ENCODE peak calls at places on chromosomes 3 and 15, in four cellular contexts. One of them, this sample, is unnamed.

GRCh38 chr15:24899367-24899766 is 55.4 kb upstream of the SNRPN start:
- DNase-seq in GM18507: no peak
- DNase-seq in NCI-H2081: no peak
- DNase-seq in adrenal gland: no peak
- DNase-seq in this sample: no peak

GRCh38 chr3:99895706-99896441 is 78.2 kb downstream of the CMSS1 start:
- DNase-seq in GM18507: no peak
- DNase-seq in NCI-H2081: peak
- DNase-seq in adrenal gland: no peak
- DNase-seq in this sample: no peak

GRCh38 chr3:153640689-153641308 is 478.8 kb downstream of the RAP2B start:
- DNase-seq in GM18507: no peak
- DNase-seq in NCI-H2081: no peak
- DNase-seq in adrenal gland: no peak
- DNase-seq in this sample: no peak

GRCh38 chr3:77513541-77513940 is 473.6 kb downstream of the ROBO2 start:
- DNase-seq in GM18507: no peak
- DNase-seq in NCI-H2081: peak
- DNase-seq in adrenal gland: no peak
- DNase-seq in this sample: no peak

GRCh38 chr3:16147226-16147625 is 27.3 kb upstream of the GALNT15 start:
- DNase-seq in GM18507: no peak
- DNase-seq in NCI-H2081: no peak
- DNase-seq in adrenal gland: no peak
- DNase-seq in this sample: no peak

GRCh38 chr3:169953462-169954141 is 13.0 kb upstream of the SEC62 start:
- DNase-seq in GM18507: no peak
- DNase-seq in NCI-H2081: no peak
- DNase-seq in adrenal gland: no peak
- DNase-seq in this sample: no peak

GRCh38 chr15:39255760-39256159 is 325.1 kb upstream of the THBS1 start:
- DNase-seq in GM18507: no peak
- DNase-seq in NCI-H2081: no peak
- DNase-seq in adrenal gland: no peak
- DNase-seq in this sample: no peak

GRCh38 chr15:55917881-55918296 is 75.5 kb downstream of the NEDD4 start:
- DNase-seq in GM18507: no peak
- DNase-seq in NCI-H2081: peak
- DNase-seq in adrenal gland: peak
- DNase-seq in this sample: peak

GRCh38 chr3:62558549-62559112 is 185.3 kb upstream of the FEZF2 start:
- DNase-seq in GM18507: peak
- DNase-seq in NCI-H2081: peak
- DNase-seq in adrenal gland: no peak
- DNase-seq in this sample: peak

GRCh38 chr15:43408789-43409188 is 37.9 kb downstream of the TUBGCP4 start:
- DNase-seq in GM18507: no peak
- DNase-seq in NCI-H2081: peak
- DNase-seq in adrenal gland: no peak
- DNase-seq in this sample: no peak

GRCh38 chr15:64740361-64741170 is 34.8 kb downstream of the RBPMS2 start:
- DNase-seq in GM18507: no peak
- DNase-seq in NCI-H2081: no peak
- DNase-seq in adrenal gland: no peak
- DNase-seq in this sample: peak

GRCh38 chr15:92627014-92627413 is 28.6 kb downstream of the FAM174B start:
- DNase-seq in GM18507: no peak
- DNase-seq in NCI-H2081: no peak
- DNase-seq in adrenal gland: no peak
- DNase-seq in this sample: no peak

GRCh38 chr15:37907136-37907535 is 27.3 kb upstream of the TMCO5A start:
- DNase-seq in GM18507: no peak
- DNase-seq in NCI-H2081: peak
- DNase-seq in adrenal gland: no peak
- DNase-seq in this sample: no peak

GRCh38 chr15:82021021-82021420 is 24.8 kb downstream of the MEX3B start:
- DNase-seq in GM18507: no peak
- DNase-seq in NCI-H2081: no peak
- DNase-seq in adrenal gland: no peak
- DNase-seq in this sample: no peak

GRCh38 chr3:7508821-7509220 is 647.9 kb downstream of the GRM7 start:
- DNase-seq in GM18507: no peak
- DNase-seq in NCI-H2081: no peak
- DNase-seq in adrenal gland: no peak
- DNase-seq in this sample: no peak

GRCh38 chr3:122415104-122415744 is 638 bp downstream of the WDR5B start:
- DNase-seq in GM18507: peak
- DNase-seq in NCI-H2081: no peak
- DNase-seq in adrenal gland: peak
- DNase-seq in this sample: peak

GRCh38 chr3:128488995-128489859 is 3.8 kb downstream of the GATA2 start:
- DNase-seq in GM18507: no peak
- DNase-seq in NCI-H2081: peak
- DNase-seq in adrenal gland: peak
- DNase-seq in this sample: no peak

GRCh38 chr3:153163349-153164008 is 1.5 kb downstream of the RAP2B start:
- DNase-seq in GM18507: no peak
- DNase-seq in NCI-H2081: peak
- DNase-seq in adrenal gland: peak
- DNase-seq in this sample: peak

GRCh38 chr3:71537211-71537611 is 46.3 kb downstream of the FOXP1 start:
- DNase-seq in GM18507: no peak
- DNase-seq in NCI-H2081: no peak
- DNase-seq in adrenal gland: peak
- DNase-seq in this sample: no peak

GRCh38 chr15:25170113-25170731 is 215.4 kb downstream of the SNRPN start:
- DNase-seq in GM18507: no peak
- DNase-seq in NCI-H2081: no peak
- DNase-seq in adrenal gland: no peak
- DNase-seq in this sample: no peak

GRCh38 chr3:195200010-195200822 is 70.7 kb downstream of the XXYLT1 start:
- DNase-seq in GM18507: no peak
- DNase-seq in NCI-H2081: no peak
- DNase-seq in adrenal gland: peak
- DNase-seq in this sample: no peak

GRCh38 chr3:122260206-122260605 is 64.8 kb upstream of the CSTA start:
- DNase-seq in GM18507: no peak
- DNase-seq in NCI-H2081: no peak
- DNase-seq in adrenal gland: no peak
- DNase-seq in this sample: no peak

GRCh38 chr15:78810377-78811123 is 714 bp downstream of the ADAMTS7 start:
- DNase-seq in GM18507: no peak
- DNase-seq in NCI-H2081: peak
- DNase-seq in adrenal gland: peak
- DNase-seq in this sample: peak

GRCh38 chr3:62548806-62549205 is 175.5 kb upstream of the FEZF2 start:
- DNase-seq in GM18507: no peak
- DNase-seq in NCI-H2081: no peak
- DNase-seq in adrenal gland: no peak
- DNase-seq in this sample: no peak

GRCh38 chr15:63610209-63610841 is 13.1 kb downstream of the FBXL22 start:
- DNase-seq in GM18507: peak
- DNase-seq in NCI-H2081: peak
- DNase-seq in adrenal gland: peak
- DNase-seq in this sample: peak

GRCh38 chr15:89088605-89089315 is 504 bp downstream of the ABHD2 start:
- DNase-seq in GM18507: no peak
- DNase-seq in NCI-H2081: peak
- DNase-seq in adrenal gland: peak
- DNase-seq in this sample: no peak

GRCh38 chr3:160106905-160107861 is 118.0 kb upstream of the C3orf80 start:
- DNase-seq in GM18507: no peak
- DNase-seq in NCI-H2081: no peak
- DNase-seq in adrenal gland: no peak
- DNase-seq in this sample: no peak

GRCh38 chr3:46574263-46574662 is 8.2 kb upstream of the LRRC2 start:
- DNase-seq in GM18507: no peak
- DNase-seq in NCI-H2081: no peak
- DNase-seq in adrenal gland: no peak
- DNase-seq in this sample: no peak

GRCh38 chr15:29045717-29046116 is 159.9 kb downstream of the APBA2 start:
- DNase-seq in GM18507: no peak
- DNase-seq in NCI-H2081: no peak
- DNase-seq in adrenal gland: no peak
- DNase-seq in this sample: no peak

GRCh38 chr3:198071602-198072285 is 111.7 kb downstream of the LMLN start:
- DNase-seq in GM18507: no peak
- DNase-seq in NCI-H2081: no peak
- DNase-seq in adrenal gland: no peak
- DNase-seq in this sample: no peak

GRCh38 chr3:72694398-72694797 is 153.8 kb downstream of the SHQ1 start:
- DNase-seq in GM18507: no peak
- DNase-seq in NCI-H2081: no peak
- DNase-seq in adrenal gland: no peak
- DNase-seq in this sample: no peak

GRCh38 chr3:194638991-194639605 is 5.9 kb upstream of the TMEM44 start:
- DNase-seq in GM18507: no peak
- DNase-seq in NCI-H2081: no peak
- DNase-seq in adrenal gland: no peak
- DNase-seq in this sample: no peak

GRCh38 chr3:157836022-157836421 is 270.2 kb downstream of the SHOX2 start:
- DNase-seq in GM18507: no peak
- DNase-seq in NCI-H2081: no peak
- DNase-seq in adrenal gland: no peak
- DNase-seq in this sample: no peak